ENCODE peak calls at places on chromosomes 4 and X, in eight cellular contexts. Q is body of pancreas, M is HFF-Myc, W is cardiac muscle cell, C is fibroblast of the aortic adventitia, P is heart left ventricle, K is AG10803, L is PC-9. Y is an unnamed sample.

GRCh38 chr4:144872508-144873293 is 225.3 kb downstream of the ANAPC10 start:
- DNase-seq in Q (no peak), P (no peak), C (peak; percentile 77), W (peak; percentile 71), L (no peak), K (no peak), M (no peak), Y (no peak)

GRCh38 chr4:3483471-3483921 is 20.4 kb downstream of the DOK7 start:
- DNase-seq in K (peak; percentile 42), M (no peak), Q (no peak), W (no peak), P (peak; percentile 93), L (no peak), C (peak; percentile 7), Y (no peak)

GRCh38 chrX:140431521-140431920 is 73.3 kb downstream of the SOX3 start:
- DNase-seq in M (no peak), Q (no peak), P (no peak), K (peak; percentile 54), C (no peak), L (no peak), W (no peak), Y (no peak)

GRCh38 chr4:24922416-24922815 is 9.6 kb upstream of the CCDC149 start:
- DNase-seq in P (no peak), C (peak; percentile 23), K (peak; percentile 22), W (no peak), Q (no peak), L (no peak), M (no peak), Y (no peak)

GRCh38 chrX:149248073-149248625 is 257.0 kb downstream of the IDS start:
- DNase-seq in C (no peak), L (no peak), Q (no peak), M (no peak), W (no peak), P (no peak), K (no peak), Y (no peak)

GRCh38 chr4:37964734-37965457 is 4.7 kb downstream of the PTTG2 start:
- DNase-seq in Q (no peak), C (no peak), L (no peak), P (no peak), W (no peak), K (no peak), M (no peak), Y (no peak)

GRCh38 chr4:183201331-183201730 is 102.3 kb downstream of the WWC2 start:
- DNase-seq in W (peak; percentile 33), L (peak; percentile 63), M (no peak), Q (no peak), C (peak; percentile 55), K (peak; percentile 54), P (no peak), Y (no peak)

GRCh38 chr4:181858746-181859145 is 384.5 kb upstream of the TENM3 start:
- DNase-seq in Q (no peak), L (no peak), M (no peak), C (no peak), P (no peak), K (peak; percentile 26), W (no peak), Y (no peak)

GRCh38 chr4:92646826-92647225 is 343.1 kb downstream of the GRID2 start:
- DNase-seq in P (no peak), W (no peak), K (no peak), C (no peak), Q (no peak), M (no peak), L (no peak), Y (no peak)

GRCh38 chr4:150207871-150208270 is 129.6 kb downstream of the DCLK2 start:
- DNase-seq in P (no peak), W (no peak), M (no peak), Q (no peak), L (no peak), K (no peak), C (no peak), Y (no peak)

GRCh38 chrX:23422912-23423311 is 88.3 kb downstream of the PTCHD1 start:
- DNase-seq in C (no peak), W (no peak), K (no peak), Q (no peak), L (no peak), M (no peak), P (no peak), Y (no peak)

GRCh38 chrX:67612231-67612630 is 68.4 kb downstream of the AR start:
- DNase-seq in K (peak; percentile 17), C (peak; percentile 43), W (no peak), P (no peak), Q (no peak), M (no peak), L (peak; percentile 11), Y (no peak)

GRCh38 chrX:46559062-46559461 is 13.8 kb upstream of the ZNF674 start:
- DNase-seq in K (peak; percentile 50), C (peak; percentile 51), Q (no peak), L (no peak), M (no peak), P (no peak), W (peak; percentile 74), Y (no peak)

GRCh38 chrX:46553935-46554334 is 8.7 kb upstream of the ZNF674 start:
- DNase-seq in C (no peak), P (no peak), W (no peak), K (no peak), L (no peak), M (no peak), Q (no peak), Y (no peak)

GRCh38 chrX:46549914-46550313 is 4.7 kb upstream of the ZNF674 start:
- DNase-seq in M (no peak), L (no peak), W (no peak), P (no peak), C (no peak), K (no peak), Q (no peak), Y (no peak)

GRCh38 chrX:46551494-46552128 is 6.4 kb upstream of the ZNF674 start:
- DNase-seq in W (peak; percentile 78), P (no peak), Q (no peak), M (no peak), C (peak; percentile 74), L (no peak), K (no peak), Y (no peak)

DNA sequence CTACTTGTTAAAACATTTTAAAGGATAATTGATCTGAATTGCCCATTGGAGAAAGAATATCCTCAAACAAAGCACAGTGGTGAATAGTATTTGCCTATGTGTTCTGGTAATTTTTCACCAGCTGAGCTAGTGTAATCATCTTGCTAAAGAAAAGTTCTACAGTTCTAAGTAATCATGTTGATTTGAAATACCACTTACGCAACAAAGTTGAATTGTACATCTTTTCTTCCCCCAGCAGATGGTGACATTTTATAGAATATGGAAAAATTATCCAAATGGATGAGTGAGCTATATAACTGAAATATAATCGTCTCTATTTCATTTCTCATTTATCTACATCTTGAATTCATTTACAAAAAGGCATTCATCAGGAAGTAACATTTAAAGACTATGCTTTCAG is 9.7 kb upstream of the ZNF674 start:
- DNase-seq in Q (no peak), L (no peak), K (peak; percentile 57), P (no peak), C (peak; percentile 72), W (peak; percentile 57), M (no peak), Y (no peak)
- TF ChIP-seq CTCF in Q (no peak), L (peak; percentile 30), K (peak; percentile 51), P (peak; percentile 41), C (peak; percentile 33), W (peak; percentile 27), M (no peak), Y (no peak)

DNA sequence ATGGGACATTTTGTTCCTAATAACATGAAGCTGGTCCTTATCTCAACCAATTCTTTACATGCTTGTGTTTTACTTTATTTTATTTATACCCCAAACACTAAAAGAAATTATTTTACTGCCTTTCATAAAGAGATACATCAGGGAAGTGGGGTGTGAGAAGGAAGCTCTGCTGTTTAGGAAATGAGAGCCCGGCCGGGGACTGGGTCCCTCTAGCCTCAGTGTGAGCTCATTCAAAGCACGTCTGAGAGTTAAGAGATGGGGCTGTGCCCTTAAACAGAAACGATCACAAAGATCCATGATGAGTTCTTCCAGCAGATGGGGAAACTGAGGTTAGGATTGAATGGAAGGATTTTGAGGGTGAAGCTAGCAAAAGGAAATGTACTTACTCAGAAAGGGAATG is 93.2 kb upstream of the LNX1 start:
- DNase-seq in P (no peak), M (no peak), K (no peak), L (no peak), C (no peak), Q (no peak), W (no peak), Y (no peak)
- H3K4me3 ChIP-seq in P (no peak overlapping the region), M (no peak overlapping the region), K (no peak overlapping the region), L (no peak overlapping the region), C (no peak overlapping the region), Q (no peak overlapping the region), W (no peak overlapping the region), Y (no peak overlapping the region)

GRCh38 chr4:147924604-147925412 is 192.9 kb downstream of the ARHGAP10 start:
- DNase-seq in M (no peak), K (peak; percentile 35), L (no peak), Q (peak; percentile 35), P (no peak), W (peak; percentile 55), C (peak; percentile 25), Y (no peak)
- TF ChIP-seq CTCF in M (peak; percentile 44), K (peak; percentile 57), L (peak; percentile 39), Q (peak; percentile 20), P (peak; percentile 42), W (peak; percentile 62), C (peak; percentile 49), Y (peak; percentile 56)

GRCh38 chr4:52824270-52824602 is 37.9 kb upstream of the RASL11B start:
- DNase-seq in P (no peak), W (no peak), C (no peak), Q (no peak), M (no peak), L (no peak), K (no peak), Y (no peak)

GRCh38 chr4:52822583-52823477 is 39.3 kb upstream of the RASL11B start:
- DNase-seq in Q (peak; percentile 9), L (peak; percentile 29), P (no peak), K (peak; percentile 89), W (peak; percentile 79), C (peak; percentile 55), M (peak; percentile 91), Y (no peak)

GRCh38 chr4:52824603-52825310 is 37.4 kb upstream of the RASL11B start:
- DNase-seq in K (peak; percentile 76), W (peak; percentile 88), M (peak; percentile 94), Q (peak; percentile 43), P (peak; percentile 74), C (peak; percentile 57), L (no peak), Y (no peak)

GRCh38 chr4:52825311-52826090 is 36.6 kb upstream of the RASL11B start:
- DNase-seq in Q (no peak), P (no peak), L (no peak), K (no peak), M (no peak), C (no peak), W (no peak), Y (no peak)

DNA sequence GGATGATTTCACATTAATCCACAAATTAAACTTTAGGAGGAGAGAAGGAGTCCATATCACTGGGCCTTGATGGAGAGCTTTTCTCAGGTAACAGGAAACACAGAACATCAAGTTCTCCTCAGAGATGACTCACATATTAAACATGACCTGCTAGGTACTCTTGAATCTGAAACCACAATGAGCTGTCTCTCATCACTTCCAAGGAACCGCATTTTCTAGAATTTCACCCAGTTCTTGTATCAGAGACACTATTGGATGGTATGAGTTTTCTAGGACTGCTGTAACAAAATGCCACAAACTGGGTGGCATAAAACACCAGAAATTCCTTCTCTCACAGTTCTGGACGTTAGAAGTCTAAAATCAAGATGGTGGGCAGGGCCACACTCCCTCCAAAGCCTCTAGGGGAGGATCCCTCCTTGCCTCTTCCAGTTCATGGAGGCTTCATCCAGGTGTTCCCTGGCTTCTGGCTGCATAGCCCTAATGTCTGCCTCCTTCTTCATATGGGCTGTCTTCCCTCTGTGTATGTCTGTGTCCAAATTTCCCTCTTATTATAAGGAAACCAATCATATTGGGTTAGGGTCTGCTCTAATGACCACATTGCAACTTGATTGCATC is 38.5 kb upstream of the RASL11B start:
- DNase-seq in L (no peak), W (no peak), K (no peak), C (no peak), Q (no peak), M (peak; percentile 52), P (no peak), Y (no peak)
- H3K4me3 ChIP-seq in L (no peak overlapping the region), W (no peak overlapping the region), K (no peak overlapping the region), C (no peak overlapping the region), Q (no peak overlapping the region), M (no peak overlapping the region), P (no peak overlapping the region), Y (no peak overlapping the region)